ENCODE peak calls at places on chromosomes 5 and 9, in nine cellular contexts. F, C, M, K, W, B, Y, P and N are unnamed samples. For H3K4me1 and H3K36me3, the result is how much of the 10 kb centered on the place peaks cover.

GRCh38 chr9:116153765-116154333 is at the start of gene PAPPA:
- DNase-seq in C (no peak), B (no peak), M (no peak), Y (no peak), W (no peak), F (no peak), P (no peak), K (no peak), N (no peak)

GRCh38 chr9:129428890-129429577 is 191.9 kb downstream of the C9orf50 start:
- DNase-seq in C (no peak), K (no peak), B (no peak), Y (no peak), W (no peak), M (no peak), F (no peak), P (no peak), N (no peak)

GRCh38 chr5:125058185-125058826 is 311.9 kb upstream of the ZNF608 start:
- DNase-seq in C (no peak), P (no peak), Y (no peak), M (no peak), F (no peak), B (no peak), K (no peak), W (no peak), N (no peak)

GRCh38 chr5:134975078-134975715 is 7.5 kb downstream of the CATSPER3 start:
- DNase-seq in K (no peak), B (no peak), W (no peak), P (no peak), M (no peak), F (no peak), Y (no peak), C (no peak), N (no peak)

GRCh38 chr9:123724211-123724831 is 205.6 kb downstream of the DENND1A start:
- DNase-seq in P (peak), Y (no peak), C (no peak), W (no peak), B (no peak), F (no peak), K (no peak), M (no peak), N (no peak)

GRCh38 chr5:175885813-175886212 is 14.4 kb downstream of the CPLX2 start:
- DNase-seq in Y (no peak), K (no peak), B (no peak), W (no peak), P (no peak), M (no peak), F (no peak), C (no peak), N (no peak)

GRCh38 chr5:123207321-123207645 is 118.2 kb downstream of the PRDM6 start:
- DNase-seq in B (no peak), K (no peak), W (no peak), F (no peak), C (no peak), Y (no peak), M (no peak), P (no peak), N (no peak)

GRCh38 chr5:161096591-161096990 is 244.6 kb upstream of the ATP10B start:
- DNase-seq in P (no peak), F (no peak), Y (no peak), W (no peak), B (no peak), M (no peak), K (no peak), C (no peak), N (no peak)

GRCh38 chr9:131995382-131995781 is 84.3 kb downstream of the MED27 start:
- DNase-seq in K (no peak), P (peak), Y (no peak), M (no peak), B (no peak), W (no peak), C (no peak), F (no peak), N (no peak)

GRCh38 chr9:137304383-137305059 is 2.5 kb upstream of the NRARP start:
- DNase-seq in F (no peak), B (no peak), M (no peak), C (no peak), P (no peak), W (peak), K (peak), Y (no peak), N (peak)

GRCh38 chr5:78538240-78538850 is 110.2 kb downstream of the LHFPL2 start:
- DNase-seq in P (no peak), M (no peak), W (no peak), Y (no peak), K (no peak), F (no peak), B (no peak), C (no peak), N (no peak)

DNA sequence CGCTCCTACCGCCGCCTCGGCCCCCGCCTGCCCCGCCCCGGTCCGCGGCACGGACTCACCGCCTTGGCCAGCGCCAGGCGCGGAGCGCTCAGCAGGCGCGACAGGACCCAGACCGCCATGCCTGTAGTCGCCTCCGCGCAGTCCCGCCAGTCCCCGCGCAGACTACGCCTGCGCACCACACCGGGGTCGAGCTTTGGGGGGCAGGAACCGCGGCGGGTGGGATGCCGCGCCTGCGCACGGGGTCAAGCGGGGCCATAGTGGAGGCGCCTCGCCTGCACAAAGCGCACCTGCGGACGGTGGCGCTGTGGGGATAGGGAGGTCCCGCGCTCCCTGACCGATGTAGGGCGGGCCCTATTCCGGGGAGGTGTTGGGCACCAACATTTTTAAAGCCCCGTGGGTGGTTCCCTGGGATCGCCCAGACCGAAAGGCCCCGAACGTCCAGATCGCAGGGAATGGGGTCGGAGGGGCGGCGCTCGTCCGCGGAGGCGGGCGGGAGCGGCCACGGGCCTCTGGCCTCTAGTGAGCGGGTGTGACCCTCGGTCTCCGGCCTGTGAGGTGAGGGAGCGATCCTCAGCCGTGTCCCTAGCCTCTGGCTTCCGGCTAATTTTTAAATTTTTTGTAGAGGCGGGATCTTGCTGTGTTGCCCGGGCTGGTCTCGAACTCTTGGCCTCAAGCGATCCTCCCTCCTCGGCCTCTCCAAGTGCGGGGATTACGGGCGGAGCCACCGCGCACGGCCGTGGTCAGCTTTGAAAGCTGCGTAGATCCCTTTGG is 70.8 kb upstream of the LPCAT1 start:
- DNase-seq in C (no peak), W (peak), K (peak), B (peak), F (peak), M (peak), Y (peak), P (peak), N (no peak)
- H3K4me3 ChIP-seq in C (peak), W (peak), K (peak), B (peak), F (peak), M (peak), Y (peak), P (peak), N (peak)

GRCh38 chr5:170168797-170169196 is 63.1 kb downstream of the FOXI1 start:
- DNase-seq in F (no peak), W (no peak), M (no peak), C (no peak), Y (no peak), B (no peak), K (no peak), P (no peak), N (no peak)
- H3K4me1 ChIP-seq in F (under half), W (under half), M (under half), C (under half), Y (under half), B (under half), K (under half), P (under half), N (under half)

GRCh38 chr5:1068204-1068894 is 43.5 kb downstream of the SLC12A7 start:
- DNase-seq in W (peak), Y (no peak), F (peak), P (no peak), C (no peak), M (no peak), K (peak), B (no peak), N (no peak)
- H3K36me3 ChIP-seq in W (half or more), Y (under half), F (under half), P (under half), C (under half), M (under half), K (half or more), B (under half), N (under half)

GRCh38 chr5:138107213-138107612 is 23.4 kb downstream of the WNT8A start:
- DNase-seq in M (no peak), P (no peak), B (no peak), F (no peak), Y (no peak), C (no peak), W (no peak), K (no peak), N (no peak)

GRCh38 chr5:138105709-138106108 is 21.9 kb downstream of the WNT8A start:
- DNase-seq in W (no peak), M (no peak), Y (no peak), C (no peak), F (no peak), P (no peak), B (no peak), K (no peak), N (no peak)

GRCh38 chr5:138102454-138103320 is 18.9 kb downstream of the WNT8A start:
- DNase-seq in F (no peak), M (no peak), B (no peak), Y (no peak), P (no peak), C (no peak), K (no peak), W (no peak), N (no peak)

GRCh38 chr5:138103321-138103637 is 19.4 kb downstream of the WNT8A start:
- DNase-seq in K (no peak), W (no peak), F (no peak), P (no peak), B (no peak), Y (no peak), M (no peak), C (no peak), N (no peak)
- H3K4me3 ChIP-seq in K (no peak), W (no peak), F (no peak), P (no peak), B (no peak), Y (no peak), M (no peak), C (no peak), N (no peak)

GRCh38 chr5:111408817-111409216 is 103.5 kb downstream of the STARD4 start:
- DNase-seq in K (no peak), C (no peak), B (no peak), M (no peak), Y (no peak), P (no peak), F (no peak), W (no peak), N (no peak)

GRCh38 chr5:111399113-111399512 is 113.2 kb downstream of the STARD4 start:
- DNase-seq in C (no peak), B (no peak), F (no peak), P (no peak), Y (no peak), K (no peak), M (no peak), W (no peak), N (no peak)

GRCh38 chr5:111401906-111402305 is 110.4 kb downstream of the STARD4 start:
- DNase-seq in M (no peak), K (no peak), C (no peak), F (no peak), B (no peak), P (no peak), Y (no peak), W (no peak), N (no peak)

GRCh38 chr5:111407562-111407961 is 104.8 kb downstream of the STARD4 start:
- DNase-seq in M (no peak), F (no peak), C (no peak), Y (no peak), B (no peak), K (no peak), P (no peak), W (no peak), N (no peak)

GRCh38 chr5:111404270-111404769 is 108.0 kb downstream of the STARD4 start:
- DNase-seq in Y (no peak), M (no peak), W (no peak), P (no peak), K (no peak), B (no peak), C (no peak), F (no peak), N (no peak)
- H3K4me1 ChIP-seq in Y (under half), M (under half), W (under half), P (under half), K (under half), B (under half), C (under half), F (under half), N (under half)

GRCh38 chr5:36198281-36198680 is 43.4 kb downstream of the NADK2 start:
- DNase-seq in F (no peak), W (no peak), B (no peak), P (no peak), K (no peak), M (no peak), C (no peak), Y (no peak), N (no peak)

GRCh38 chr5:36199620-36200019 is 42.1 kb downstream of the NADK2 start:
- DNase-seq in K (no peak), Y (no peak), F (no peak), P (no peak), M (no peak), C (no peak), B (no peak), W (no peak), N (no peak)

GRCh38 chr5:36193746-36194145 is 41.8 kb downstream of the SKP2 start:
- DNase-seq in F (no peak), C (no peak), B (no peak), W (no peak), K (no peak), Y (no peak), P (no peak), M (no peak), N (no peak)
- H3K36me3 ChIP-seq in F (under half), C (under half), B (under half), W (half or more), K (half or more), Y (half or more), P (under half), M (under half), N (under half)